ENCODE peak calls at places on chromosomes 11 and 22, in five cellular contexts. N is right atrium auricular region, D is HFF-Myc, T is tibial nerve, W is lower leg skin. Q is an unnamed sample.
A peak's percentile ranks its signal among the peaks of the same experiment; 100 is the strongest.

GRCh38 chr22:48247829-48248228 is 1485.4 kb downstream of the TBC1D22A start:
- DNase-seq in D (no peak), T (no peak), W (no peak), N (no peak), Q (no peak)

GRCh38 chr11:58625826-58626460 is 3.5 kb downstream of the CNTF start:
- DNase-seq in T (no peak), N (no peak), W (no peak), D (no peak), Q (peak; percentile 59)

GRCh38 chr11:114501901-114502300 is 57.8 kb downstream of the NXPE1 start:
- DNase-seq in N (no peak), D (no peak), T (no peak), W (no peak), Q (no peak)

GRCh38 chr11:14042686-14043440 is 80.3 kb downstream of the SPON1 start:
- DNase-seq in T (no peak), W (no peak), D (no peak), N (no peak), Q (no peak)

GRCh38 chr11:101880208-101880607 is 34.6 kb upstream of the CEP126 start:
- DNase-seq in W (no peak), N (no peak), T (no peak), D (peak; percentile 29), Q (peak; percentile 45)

GRCh38 chr11:71173709-71174108 is 78.7 kb downstream of the SHANK2 start:
- DNase-seq in T (no peak), D (no peak), W (no peak), N (no peak), Q (no peak)

GRCh38 chr11:69497221-69497787 is 15.8 kb downstream of the LINC01488 start:
- DNase-seq in N (peak; percentile 92), W (peak; percentile 44), D (peak; percentile 65), T (peak; percentile 72), Q (peak; percentile 96)

GRCh38 chr11:2781413-2782274 is 81.8 kb upstream of the KCNQ1OT1 start:
- DNase-seq in N (peak; percentile 53), T (no peak), W (peak; percentile 9), D (no peak), Q (no peak)

GRCh38 chr22:22180738-22181514 is 63.7 kb upstream of the VPREB1 start:
- DNase-seq in D (no peak), W (no peak), N (no peak), T (no peak), Q (no peak)

GRCh38 chr11:119029069-119029339 is 1.7 kb downstream of the SLC37A4 start:
- DNase-seq in D (no peak), W (no peak), T (no peak), N (no peak), Q (no peak)

GRCh38 chr22:20803696-20804324 is 29.9 kb downstream of the SERPIND1 start:
- DNase-seq in T (no peak), N (no peak), D (peak; percentile 7), W (no peak), Q (peak; percentile 75)

GRCh38 chr11:62923634-62924411 is 2.7 kb upstream of the CHRM1 start:
- DNase-seq in D (no peak), T (no peak), N (no peak), W (no peak), Q (peak; percentile 27)

GRCh38 chr11:72091292-72091691 is 10.6 kb downstream of the LRRC51 start:
- DNase-seq in N (peak; percentile 75), W (peak; percentile 71), D (no peak), T (peak; percentile 91), Q (peak; percentile 85)

GRCh38 chr22:27776410-27776958 is 25.1 kb downstream of the MN1 start:
- DNase-seq in T (no peak), W (no peak), N (no peak), D (no peak), Q (no peak)
- H3K4me3 ChIP-seq in T (no peak overlapping the region), W (no peak overlapping the region), N (no peak overlapping the region), D (no peak overlapping the region), Q (no peak overlapping the region)

GRCh38 chr22:19111140-19111539 is 11.1 kb downstream of the DGCR2 start:
- DNase-seq in W (no peak), T (no peak), N (no peak), D (no peak), Q (no peak)
- TF ChIP-seq CTCF in W (no peak), T (no peak), N (no peak), D (no peak), Q (no peak)

GRCh38 chr22:49650336-49651241 is 177.1 kb downstream of the BRD1 start:
- DNase-seq in D (no peak), N (no peak), T (no peak), W (no peak), Q (no peak)
- H3K4me3 ChIP-seq in D (no peak overlapping the region), N (no peak overlapping the region), T (no peak overlapping the region), W (no peak overlapping the region), Q (no peak overlapping the region)

DNA sequence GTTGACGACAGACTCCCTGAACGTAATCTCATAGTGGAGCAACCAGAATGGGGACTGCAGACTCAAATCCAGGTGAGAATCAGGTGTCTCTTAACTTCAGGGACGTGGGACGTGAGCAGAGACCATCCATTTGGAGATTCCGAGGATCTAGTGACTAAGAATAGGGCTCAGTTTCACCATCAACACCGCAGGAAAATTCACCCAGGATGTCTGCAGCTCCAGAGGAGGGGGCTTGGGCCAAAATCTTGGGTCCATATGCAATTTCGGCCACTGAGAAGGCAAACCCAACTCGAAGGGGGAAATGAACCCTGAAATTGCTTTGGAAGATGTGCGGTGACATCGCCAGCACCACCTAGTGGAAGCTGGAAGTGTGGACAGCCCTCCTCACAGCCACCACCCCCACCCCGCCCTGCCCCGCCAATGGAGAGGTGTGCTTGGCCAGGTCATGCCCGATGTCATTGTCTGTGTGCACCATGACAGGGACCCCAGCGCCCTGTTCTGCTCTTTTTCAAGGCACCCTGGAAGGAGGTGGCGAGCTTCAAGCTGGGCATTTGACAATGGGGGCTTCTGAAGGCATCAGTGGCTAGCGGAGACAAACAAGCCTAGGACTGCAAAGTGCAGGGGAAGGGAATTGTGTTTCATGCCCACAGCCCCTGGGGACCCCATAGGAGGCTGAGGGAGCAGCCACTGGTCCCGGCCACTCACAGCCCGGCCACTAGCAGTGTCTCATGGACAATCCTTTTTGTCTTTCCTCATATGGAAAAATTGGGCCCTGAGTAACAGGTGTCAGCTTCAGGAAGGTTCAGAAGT is 24.8 kb downstream of the APOL1 start:
- DNase-seq in D (no peak), T (no peak), W (no peak), N (peak; percentile 71), Q (no peak)
- TF ChIP-seq CTCF in D (peak; percentile 72), T (peak; percentile 71), W (peak; percentile 9), N (peak; percentile 88), Q (peak; percentile 56)